ENCODE peak calls at places on chromosomes 7 and 10, in eight cellular contexts. One of them, this sample, is unnamed.

GRCh38 chr7:158074896-158075632 is 512.6 kb downstream of the PTPRN2 start:
- DNase-seq in T-helper 1 cell: no peak
- DNase-seq in renal cortical epithelial cell: no peak
- DNase-seq in IMR-90: no peak
- DNase-seq in HEK293T: no peak
- DNase-seq in ovary: no peak
- DNase-seq in lung: no peak
- DNase-seq in NCI-H1105: peak
- DNase-seq in this sample: no peak

GRCh38 chr10:66782776-66783175 is 143.1 kb upstream of the LRRTM3 start:
- DNase-seq in lung: no peak
- DNase-seq in T-helper 1 cell: no peak
- DNase-seq in renal cortical epithelial cell: peak
- DNase-seq in NCI-H1105: no peak
- DNase-seq in HEK293T: no peak
- DNase-seq in IMR-90: peak
- DNase-seq in ovary: no peak
- DNase-seq in this sample: peak

GRCh38 chr10:104441601-104442000 is 88.0 kb downstream of the CFAP58 start:
- DNase-seq in renal cortical epithelial cell: peak
- DNase-seq in NCI-H1105: no peak
- DNase-seq in HEK293T: no peak
- DNase-seq in ovary: no peak
- DNase-seq in IMR-90: peak
- DNase-seq in lung: no peak
- DNase-seq in T-helper 1 cell: no peak
- DNase-seq in this sample: peak

GRCh38 chr10:72272689-72273409 is 875 bp upstream of the DDIT4 start:
- DNase-seq in lung: peak
- DNase-seq in IMR-90: peak
- DNase-seq in HEK293T: peak
- DNase-seq in T-helper 1 cell: peak
- DNase-seq in NCI-H1105: peak
- DNase-seq in ovary: peak
- DNase-seq in renal cortical epithelial cell: peak
- DNase-seq in this sample: peak

GRCh38 chr10:3500408-3500856 is 284.6 kb downstream of the KLF6 start:
- DNase-seq in T-helper 1 cell: no peak
- DNase-seq in renal cortical epithelial cell: peak
- DNase-seq in lung: peak
- DNase-seq in HEK293T: no peak
- DNase-seq in NCI-H1105: no peak
- DNase-seq in ovary: peak
- DNase-seq in IMR-90: peak
- DNase-seq in this sample: peak

GRCh38 chr7:2517678-2518077 is 1.9 kb upstream of the LFNG start:
- DNase-seq in HEK293T: no peak
- DNase-seq in IMR-90: peak
- DNase-seq in NCI-H1105: no peak
- DNase-seq in ovary: no peak
- DNase-seq in renal cortical epithelial cell: no peak
- DNase-seq in lung: no peak
- DNase-seq in T-helper 1 cell: no peak
- DNase-seq in this sample: no peak

GRCh38 chr7:20681258-20681882 is 65.9 kb downstream of the ABCB5 start:
- DNase-seq in IMR-90: no peak
- DNase-seq in lung: no peak
- DNase-seq in T-helper 1 cell: no peak
- DNase-seq in renal cortical epithelial cell: no peak
- DNase-seq in HEK293T: no peak
- DNase-seq in NCI-H1105: no peak
- DNase-seq in ovary: no peak
- DNase-seq in this sample: no peak

GRCh38 chr10:102814456-102814871 is 22.7 kb downstream of the CYP17A1 start:
- DNase-seq in T-helper 1 cell: no peak
- DNase-seq in lung: no peak
- DNase-seq in IMR-90: peak
- DNase-seq in HEK293T: no peak
- DNase-seq in renal cortical epithelial cell: peak
- DNase-seq in NCI-H1105: no peak
- DNase-seq in ovary: no peak
- DNase-seq in this sample: peak

GRCh38 chr10:60664859-60665258 is 113.4 kb upstream of the CDK1 start:
- DNase-seq in ovary: no peak
- DNase-seq in lung: no peak
- DNase-seq in NCI-H1105: no peak
- DNase-seq in IMR-90: peak
- DNase-seq in HEK293T: no peak
- DNase-seq in T-helper 1 cell: no peak
- DNase-seq in renal cortical epithelial cell: no peak
- DNase-seq in this sample: no peak

GRCh38 chr7:156964971-156965370 is 15.5 kb downstream of the NOM1 start:
- DNase-seq in NCI-H1105: no peak
- DNase-seq in renal cortical epithelial cell: no peak
- DNase-seq in T-helper 1 cell: no peak
- DNase-seq in HEK293T: no peak
- DNase-seq in ovary: no peak
- DNase-seq in lung: no peak
- DNase-seq in IMR-90: no peak
- DNase-seq in this sample: no peak

GRCh38 chr7:6232534-6232933 is 39.9 kb downstream of the CYTH3 start:
- DNase-seq in lung: peak
- DNase-seq in HEK293T: no peak
- DNase-seq in ovary: no peak
- DNase-seq in T-helper 1 cell: no peak
- DNase-seq in renal cortical epithelial cell: no peak
- DNase-seq in NCI-H1105: no peak
- DNase-seq in IMR-90: no peak
- DNase-seq in this sample: no peak

GRCh38 chr10:132337019-132337418 is 5.0 kb downstream of the LRRC27 start:
- DNase-seq in renal cortical epithelial cell: no peak
- DNase-seq in HEK293T: no peak
- DNase-seq in T-helper 1 cell: peak
- DNase-seq in IMR-90: no peak
- DNase-seq in NCI-H1105: no peak
- DNase-seq in ovary: no peak
- DNase-seq in lung: no peak
- DNase-seq in this sample: no peak

GRCh38 chr7:3910041-3910440 is 609.0 kb downstream of the SDK1 start:
- DNase-seq in renal cortical epithelial cell: no peak
- DNase-seq in lung: no peak
- DNase-seq in NCI-H1105: no peak
- DNase-seq in T-helper 1 cell: no peak
- DNase-seq in IMR-90: no peak
- DNase-seq in HEK293T: no peak
- DNase-seq in ovary: no peak
- DNase-seq in this sample: no peak

GRCh38 chr10:132891994-132892393 is 50.4 kb downstream of the CFAP46 start:
- DNase-seq in ovary: no peak
- DNase-seq in renal cortical epithelial cell: no peak
- DNase-seq in lung: no peak
- DNase-seq in NCI-H1105: no peak
- DNase-seq in HEK293T: no peak
- DNase-seq in T-helper 1 cell: no peak
- DNase-seq in IMR-90: peak
- DNase-seq in this sample: peak

GRCh38 chr10:6980353-6980752 is 400.3 kb upstream of the PRKCQ start:
- DNase-seq in T-helper 1 cell: no peak
- DNase-seq in ovary: no peak
- DNase-seq in IMR-90: no peak
- DNase-seq in HEK293T: no peak
- DNase-seq in renal cortical epithelial cell: no peak
- DNase-seq in NCI-H1105: no peak
- DNase-seq in lung: no peak
- DNase-seq in this sample: no peak

GRCh38 chr7:82605247-82605864 is 161.8 kb upstream of the CACNA2D1 start:
- DNase-seq in renal cortical epithelial cell: peak
- DNase-seq in IMR-90: peak
- DNase-seq in lung: no peak
- DNase-seq in ovary: no peak
- DNase-seq in T-helper 1 cell: peak
- DNase-seq in HEK293T: peak
- DNase-seq in NCI-H1105: peak
- DNase-seq in this sample: peak

This sample was measured in kidney tubule cell.